ENCODE peak calls at places on chromosome 3, in ten cellular contexts. One of them, this sample, is unnamed.

GRCh38 chr3:180161770-180162169 is 125.0 kb upstream of the PEX5L start:
- DNase-seq in lung: no peak
- DNase-seq in CD4-positive, CD25-positive, alpha-beta regulatory T cell: no peak
- DNase-seq in body of pancreas: no peak
- DNase-seq in cardiac muscle cell: no peak
- DNase-seq in uterus: no peak
- DNase-seq in IMR-90: no peak
- DNase-seq in lower lobe of right lung: no peak
- DNase-seq in sigmoid colon: no peak
- DNase-seq in adrenal gland: no peak
- DNase-seq in this sample: no peak

GRCh38 chr3:163327086-163327485 is 1751.2 kb downstream of the SI start:
- DNase-seq in lung: no peak
- DNase-seq in CD4-positive, CD25-positive, alpha-beta regulatory T cell: no peak
- DNase-seq in body of pancreas: no peak
- DNase-seq in cardiac muscle cell: no peak
- DNase-seq in uterus: no peak
- DNase-seq in IMR-90: no peak
- DNase-seq in lower lobe of right lung: no peak
- DNase-seq in sigmoid colon: no peak
- DNase-seq in adrenal gland: no peak
- DNase-seq in this sample: no peak

GRCh38 chr3:168977696-168978374 is 685.7 kb downstream of the MECOM start:
- DNase-seq in lung: no peak
- DNase-seq in CD4-positive, CD25-positive, alpha-beta regulatory T cell: no peak
- DNase-seq in body of pancreas: no peak
- DNase-seq in cardiac muscle cell: peak; percentile 53
- DNase-seq in uterus: no peak
- DNase-seq in IMR-90: peak; percentile 44
- DNase-seq in lower lobe of right lung: no peak
- DNase-seq in sigmoid colon: no peak
- DNase-seq in adrenal gland: no peak
- DNase-seq in this sample: no peak

GRCh38 chr3:132317229-132317948 is at the start of gene ACP3:
- DNase-seq in lung: peak; percentile 70
- DNase-seq in CD4-positive, CD25-positive, alpha-beta regulatory T cell: no peak
- DNase-seq in body of pancreas: peak; percentile 67
- DNase-seq in cardiac muscle cell: peak; percentile 96
- DNase-seq in uterus: peak; percentile 63
- DNase-seq in IMR-90: peak; percentile 82
- DNase-seq in lower lobe of right lung: peak; percentile 70
- DNase-seq in sigmoid colon: no peak
- DNase-seq in adrenal gland: peak; percentile 26
- DNase-seq in this sample: no peak

GRCh38 chr3:31740397-31740796 is 207.7 kb downstream of the STT3B start:
- DNase-seq in lung: no peak
- DNase-seq in CD4-positive, CD25-positive, alpha-beta regulatory T cell: no peak
- DNase-seq in body of pancreas: no peak
- DNase-seq in cardiac muscle cell: no peak
- DNase-seq in uterus: no peak
- DNase-seq in IMR-90: no peak
- DNase-seq in lower lobe of right lung: no peak
- DNase-seq in sigmoid colon: no peak
- DNase-seq in adrenal gland: no peak
- DNase-seq in this sample: no peak

GRCh38 chr3:127535106-127535785 is 55.3 kb downstream of the TPRA1 start:
- DNase-seq in lung: no peak
- DNase-seq in CD4-positive, CD25-positive, alpha-beta regulatory T cell: no peak
- DNase-seq in body of pancreas: no peak
- DNase-seq in cardiac muscle cell: no peak
- DNase-seq in uterus: no peak
- DNase-seq in IMR-90: no peak
- DNase-seq in lower lobe of right lung: no peak
- DNase-seq in sigmoid colon: no peak
- DNase-seq in adrenal gland: no peak
- DNase-seq in this sample: no peak

GRCh38 chr3:140863481-140864084 is 78.1 kb upstream of the SLC25A36 start:
- DNase-seq in lung: peak; percentile 55
- DNase-seq in CD4-positive, CD25-positive, alpha-beta regulatory T cell: no peak
- DNase-seq in body of pancreas: peak; percentile 72
- DNase-seq in cardiac muscle cell: peak; percentile 61
- DNase-seq in uterus: peak; percentile 20
- DNase-seq in IMR-90: peak; percentile 39
- DNase-seq in lower lobe of right lung: no peak
- DNase-seq in sigmoid colon: no peak
- DNase-seq in adrenal gland: peak; percentile 56
- DNase-seq in this sample: no peak

GRCh38 chr3:26763723-26764122 is 141.2 kb downstream of the LRRC3B start:
- DNase-seq in lung: no peak
- DNase-seq in CD4-positive, CD25-positive, alpha-beta regulatory T cell: no peak
- DNase-seq in body of pancreas: no peak
- DNase-seq in cardiac muscle cell: no peak
- DNase-seq in uterus: no peak
- DNase-seq in IMR-90: no peak
- DNase-seq in lower lobe of right lung: no peak
- DNase-seq in sigmoid colon: no peak
- DNase-seq in adrenal gland: no peak
- DNase-seq in this sample: no peak

GRCh38 chr3:138348950-138349739 is 766 bp downstream of the MRAS start:
- DNase-seq in lung: no peak
- DNase-seq in CD4-positive, CD25-positive, alpha-beta regulatory T cell: no peak
- DNase-seq in body of pancreas: peak; percentile 25
- DNase-seq in cardiac muscle cell: peak; percentile 38
- DNase-seq in uterus: peak; percentile 40
- DNase-seq in IMR-90: peak; percentile 26
- DNase-seq in lower lobe of right lung: no peak
- DNase-seq in sigmoid colon: peak; percentile 74
- DNase-seq in adrenal gland: peak; percentile 50
- DNase-seq in this sample: no peak

GRCh38 chr3:183837894-183838293 is 12.5 kb upstream of the MAP6D1 start:
- DNase-seq in lung: no peak
- DNase-seq in CD4-positive, CD25-positive, alpha-beta regulatory T cell: no peak
- DNase-seq in body of pancreas: no peak
- DNase-seq in cardiac muscle cell: no peak
- DNase-seq in uterus: no peak
- DNase-seq in IMR-90: no peak
- DNase-seq in lower lobe of right lung: no peak
- DNase-seq in sigmoid colon: no peak
- DNase-seq in adrenal gland: no peak
- DNase-seq in this sample: no peak
- H3K36me3 ChIP-seq in lung: peaks cover 47% of the 10 kb centered on the region
- H3K36me3 ChIP-seq in CD4-positive, CD25-positive, alpha-beta regulatory T cell: peaks cover 60% of the 10 kb centered on the region
- H3K36me3 ChIP-seq in body of pancreas: peaks cover 8% of the 10 kb centered on the region
- H3K36me3 ChIP-seq in cardiac muscle cell: peaks cover 45% of the 10 kb centered on the region
- H3K36me3 ChIP-seq in uterus: no peaks in the 10 kb centered on the region
- H3K36me3 ChIP-seq in IMR-90: peaks cover 37% of the 10 kb centered on the region
- H3K36me3 ChIP-seq in lower lobe of right lung: peaks cover 96% of the 10 kb centered on the region
- H3K36me3 ChIP-seq in sigmoid colon: peaks cover 11% of the 10 kb centered on the region
- H3K36me3 ChIP-seq in adrenal gland: peaks cover 58% of the 10 kb centered on the region
- H3K36me3 ChIP-seq in this sample: peaks cover 53% of the 10 kb centered on the region

GRCh38 chr3:13526626-13526949 is 22.3 kb upstream of the FBLN2 start:
- DNase-seq in lung: no peak
- DNase-seq in CD4-positive, CD25-positive, alpha-beta regulatory T cell: no peak
- DNase-seq in body of pancreas: no peak
- DNase-seq in cardiac muscle cell: no peak
- DNase-seq in uterus: no peak
- DNase-seq in IMR-90: no peak
- DNase-seq in lower lobe of right lung: no peak
- DNase-seq in sigmoid colon: no peak
- DNase-seq in adrenal gland: no peak
- DNase-seq in this sample: no peak

GRCh38 chr3:13529196-13529975 is 19.5 kb upstream of the FBLN2 start:
- DNase-seq in lung: no peak
- DNase-seq in CD4-positive, CD25-positive, alpha-beta regulatory T cell: no peak
- DNase-seq in body of pancreas: no peak
- DNase-seq in cardiac muscle cell: no peak
- DNase-seq in uterus: no peak
- DNase-seq in IMR-90: no peak
- DNase-seq in lower lobe of right lung: no peak
- DNase-seq in sigmoid colon: no peak
- DNase-seq in adrenal gland: no peak
- DNase-seq in this sample: no peak

GRCh38 chr3:13524979-13525669 is 23.8 kb upstream of the FBLN2 start:
- DNase-seq in lung: no peak
- DNase-seq in CD4-positive, CD25-positive, alpha-beta regulatory T cell: no peak
- DNase-seq in body of pancreas: no peak
- DNase-seq in cardiac muscle cell: peak; percentile 81
- DNase-seq in uterus: no peak
- DNase-seq in IMR-90: peak; percentile 38
- DNase-seq in lower lobe of right lung: no peak
- DNase-seq in sigmoid colon: no peak
- DNase-seq in adrenal gland: no peak
- DNase-seq in this sample: no peak

GRCh38 chr3:13528217-13528801 is 20.6 kb upstream of the FBLN2 start:
- DNase-seq in lung: no peak
- DNase-seq in CD4-positive, CD25-positive, alpha-beta regulatory T cell: no peak
- DNase-seq in body of pancreas: no peak
- DNase-seq in cardiac muscle cell: peak; percentile 70
- DNase-seq in uterus: no peak
- DNase-seq in IMR-90: no peak
- DNase-seq in lower lobe of right lung: no peak
- DNase-seq in sigmoid colon: no peak
- DNase-seq in adrenal gland: no peak
- DNase-seq in this sample: no peak

GRCh38 chr3:13525827-13526625 is 22.9 kb upstream of the FBLN2 start:
- DNase-seq in lung: no peak
- DNase-seq in CD4-positive, CD25-positive, alpha-beta regulatory T cell: no peak
- DNase-seq in body of pancreas: no peak
- DNase-seq in cardiac muscle cell: no peak
- DNase-seq in uterus: peak; percentile 63
- DNase-seq in IMR-90: no peak
- DNase-seq in lower lobe of right lung: no peak
- DNase-seq in sigmoid colon: no peak
- DNase-seq in adrenal gland: no peak
- DNase-seq in this sample: no peak
- H3K27me3 ChIP-seq in lung: no peaks in the 10 kb centered on the region
- H3K27me3 ChIP-seq in CD4-positive, CD25-positive, alpha-beta regulatory T cell: no peaks in the 10 kb centered on the region
- H3K27me3 ChIP-seq in body of pancreas: no peaks in the 10 kb centered on the region
- H3K27me3 ChIP-seq in cardiac muscle cell: no peaks in the 10 kb centered on the region
- H3K27me3 ChIP-seq in uterus: no peaks in the 10 kb centered on the region
- H3K27me3 ChIP-seq in IMR-90: peaks cover 2% of the 10 kb centered on the region
- H3K27me3 ChIP-seq in lower lobe of right lung: no peaks in the 10 kb centered on the region
- H3K27me3 ChIP-seq in sigmoid colon: no peaks in the 10 kb centered on the region
- H3K27me3 ChIP-seq in adrenal gland: no peaks in the 10 kb centered on the region
- H3K27me3 ChIP-seq in this sample: no peaks in the 10 kb centered on the region

GRCh38 chr3:122451371-122451770 is 35.5 kb upstream of the WDR5B start:
- DNase-seq in lung: no peak
- DNase-seq in CD4-positive, CD25-positive, alpha-beta regulatory T cell: no peak
- DNase-seq in body of pancreas: no peak
- DNase-seq in cardiac muscle cell: no peak
- DNase-seq in uterus: no peak
- DNase-seq in IMR-90: no peak
- DNase-seq in lower lobe of right lung: no peak
- DNase-seq in sigmoid colon: no peak
- DNase-seq in adrenal gland: no peak
- DNase-seq in this sample: no peak
- H3K27ac ChIP-seq in lung: no peak overlapping the region
- H3K27ac ChIP-seq in CD4-positive, CD25-positive, alpha-beta regulatory T cell: no peak overlapping the region
- H3K27ac ChIP-seq in body of pancreas: no peak overlapping the region
- H3K27ac ChIP-seq in cardiac muscle cell: no peak overlapping the region
- H3K27ac ChIP-seq in uterus: no peak overlapping the region
- H3K27ac ChIP-seq in IMR-90: no peak overlapping the region
- H3K27ac ChIP-seq in lower lobe of right lung: no peak overlapping the region
- H3K27ac ChIP-seq in sigmoid colon: no peak overlapping the region
- H3K27ac ChIP-seq in adrenal gland: no peak overlapping the region
- H3K27ac ChIP-seq in this sample: no peak overlapping the region

GRCh38 chr3:33027091-33027490 is 69.9 kb downstream of the GLB1 start:
- DNase-seq in lung: no peak
- DNase-seq in CD4-positive, CD25-positive, alpha-beta regulatory T cell: no peak
- DNase-seq in body of pancreas: no peak
- DNase-seq in cardiac muscle cell: no peak
- DNase-seq in uterus: no peak
- DNase-seq in IMR-90: no peak
- DNase-seq in lower lobe of right lung: no peak
- DNase-seq in sigmoid colon: no peak
- DNase-seq in adrenal gland: no peak
- DNase-seq in this sample: no peak

GRCh38 chr3:33034601-33035000 is 62.3 kb downstream of the GLB1 start:
- DNase-seq in lung: no peak
- DNase-seq in CD4-positive, CD25-positive, alpha-beta regulatory T cell: no peak
- DNase-seq in body of pancreas: no peak
- DNase-seq in cardiac muscle cell: no peak
- DNase-seq in uterus: no peak
- DNase-seq in IMR-90: no peak
- DNase-seq in lower lobe of right lung: no peak
- DNase-seq in sigmoid colon: no peak
- DNase-seq in adrenal gland: no peak
- DNase-seq in this sample: no peak

GRCh38 chr3:33030246-33030645 is 66.7 kb downstream of the GLB1 start:
- DNase-seq in lung: no peak
- DNase-seq in CD4-positive, CD25-positive, alpha-beta regulatory T cell: no peak
- DNase-seq in body of pancreas: no peak
- DNase-seq in cardiac muscle cell: no peak
- DNase-seq in uterus: no peak
- DNase-seq in IMR-90: no peak
- DNase-seq in lower lobe of right lung: no peak
- DNase-seq in sigmoid colon: no peak
- DNase-seq in adrenal gland: no peak
- DNase-seq in this sample: no peak

GRCh38 chr3:33032937-33033336 is 64.0 kb downstream of the GLB1 start:
- DNase-seq in lung: no peak
- DNase-seq in CD4-positive, CD25-positive, alpha-beta regulatory T cell: no peak
- DNase-seq in body of pancreas: no peak
- DNase-seq in cardiac muscle cell: no peak
- DNase-seq in uterus: no peak
- DNase-seq in IMR-90: no peak
- DNase-seq in lower lobe of right lung: no peak
- DNase-seq in sigmoid colon: no peak
- DNase-seq in adrenal gland: no peak
- DNase-seq in this sample: no peak

GRCh38 chr3:33030802-33031201 is 66.1 kb downstream of the GLB1 start:
- DNase-seq in lung: no peak
- DNase-seq in CD4-positive, CD25-positive, alpha-beta regulatory T cell: no peak
- DNase-seq in body of pancreas: no peak
- DNase-seq in cardiac muscle cell: no peak
- DNase-seq in uterus: no peak
- DNase-seq in IMR-90: no peak
- DNase-seq in lower lobe of right lung: no peak
- DNase-seq in sigmoid colon: no peak
- DNase-seq in adrenal gland: no peak
- DNase-seq in this sample: peak; percentile 19
- H3K36me3 ChIP-seq in lung: peaks cover 10% of the 10 kb centered on the region
- H3K36me3 ChIP-seq in CD4-positive, CD25-positive, alpha-beta regulatory T cell: peaks cover 23% of the 10 kb centered on the region
- H3K36me3 ChIP-seq in body of pancreas: no peaks in the 10 kb centered on the region
- H3K36me3 ChIP-seq in cardiac muscle cell: no peaks in the 10 kb centered on the region
- H3K36me3 ChIP-seq in uterus: no peaks in the 10 kb centered on the region
- H3K36me3 ChIP-seq in IMR-90: peaks cover 18% of the 10 kb centered on the region
- H3K36me3 ChIP-seq in lower lobe of right lung: peaks cover 30% of the 10 kb centered on the region
- H3K36me3 ChIP-seq in sigmoid colon: no peaks in the 10 kb centered on the region
- H3K36me3 ChIP-seq in adrenal gland: peaks cover 14% of the 10 kb centered on the region
- H3K36me3 ChIP-seq in this sample: peaks cover 10% of the 10 kb centered on the region

GRCh38 chr3:42822828-42823227 is 13.6 kb downstream of the ACKR2 start:
- DNase-seq in lung: no peak
- DNase-seq in CD4-positive, CD25-positive, alpha-beta regulatory T cell: no peak
- DNase-seq in body of pancreas: no peak
- DNase-seq in cardiac muscle cell: no peak
- DNase-seq in uterus: no peak
- DNase-seq in IMR-90: peak; percentile 13
- DNase-seq in lower lobe of right lung: no peak
- DNase-seq in sigmoid colon: no peak
- DNase-seq in adrenal gland: no peak
- DNase-seq in this sample: no peak
- H3K27me3 ChIP-seq in lung: no peaks in the 10 kb centered on the region
- H3K27me3 ChIP-seq in CD4-positive, CD25-positive, alpha-beta regulatory T cell: peaks cover 13% of the 10 kb centered on the region
- H3K27me3 ChIP-seq in body of pancreas: no peaks in the 10 kb centered on the region
- H3K27me3 ChIP-seq in cardiac muscle cell: no peaks in the 10 kb centered on the region
- H3K27me3 ChIP-seq in uterus: no peaks in the 10 kb centered on the region
- H3K27me3 ChIP-seq in IMR-90: peaks cover 10% of the 10 kb centered on the region
- H3K27me3 ChIP-seq in lower lobe of right lung: no peaks in the 10 kb centered on the region
- H3K27me3 ChIP-seq in sigmoid colon: no peaks in the 10 kb centered on the region
- H3K27me3 ChIP-seq in adrenal gland: no peaks in the 10 kb centered on the region
- H3K27me3 ChIP-seq in this sample: no peaks in the 10 kb centered on the region

This sample was measured in effector memory CD4-positive, alpha-beta T cell.